ENCODE peak calls at places on chromosome 20, in four cellular contexts. One of them, this sample, is unnamed.

GRCh38 chr20:3686867-3687321 is 5.1 kb upstream of the ADAM33 start:
- DNase-seq in foreskin fibroblast: peak
- DNase-seq in MM.1S: no peak
- DNase-seq in GM23338: no peak
- DNase-seq in this sample: peak

GRCh38 chr20:44064501-44065400 is 122.2 kb downstream of the JPH2 start:
- DNase-seq in foreskin fibroblast: no peak
- DNase-seq in MM.1S: no peak
- DNase-seq in GM23338: no peak
- DNase-seq in this sample: no peak

GRCh38 chr20:62387993-62388635 is 1.2 kb downstream of the RPS21 start:
- DNase-seq in foreskin fibroblast: no peak
- DNase-seq in MM.1S: no peak
- DNase-seq in GM23338: no peak
- DNase-seq in this sample: no peak

GRCh38 chr20:18263723-18264122 is 24.6 kb upstream of the ZNF133 start:
- DNase-seq in foreskin fibroblast: no peak
- DNase-seq in MM.1S: no peak
- DNase-seq in GM23338: no peak
- DNase-seq in this sample: no peak

GRCh38 chr20:46051556-46052323 is 22.7 kb downstream of the SLC12A5 start:
- DNase-seq in foreskin fibroblast: no peak
- DNase-seq in MM.1S: no peak
- DNase-seq in GM23338: no peak
- DNase-seq in this sample: no peak

GRCh38 chr20:23267909-23268308 is 82.7 kb upstream of the NXT1 start:
- DNase-seq in foreskin fibroblast: no peak
- DNase-seq in MM.1S: no peak
- DNase-seq in GM23338: no peak
- DNase-seq in this sample: no peak

GRCh38 chr20:47427746-47428145 is 71.2 kb upstream of the ZMYND8 start:
- DNase-seq in foreskin fibroblast: no peak
- DNase-seq in MM.1S: no peak
- DNase-seq in GM23338: no peak
- DNase-seq in this sample: no peak

GRCh38 chr20:44592366-44592765 is 10.0 kb downstream of the PKIG start:
- DNase-seq in foreskin fibroblast: no peak
- DNase-seq in MM.1S: no peak
- DNase-seq in GM23338: no peak
- DNase-seq in this sample: no peak

GRCh38 chr20:46951405-46951804 is 56.8 kb downstream of the EYA2 start:
- DNase-seq in foreskin fibroblast: no peak
- DNase-seq in MM.1S: no peak
- DNase-seq in GM23338: no peak
- DNase-seq in this sample: peak

GRCh38 chr20:47198254-47198671 is 158.2 kb downstream of the ZMYND8 start:
- DNase-seq in foreskin fibroblast: no peak
- DNase-seq in MM.1S: peak
- DNase-seq in GM23338: no peak
- DNase-seq in this sample: no peak

GRCh38 chr20:8399963-8400362 is 267.9 kb downstream of the PLCB1 start:
- DNase-seq in foreskin fibroblast: no peak
- DNase-seq in MM.1S: peak
- DNase-seq in GM23338: no peak
- DNase-seq in this sample: no peak

GRCh38 chr20:50590348-50590664 is 80.1 kb downstream of the PTPN1 start:
- DNase-seq in foreskin fibroblast: no peak
- DNase-seq in MM.1S: no peak
- DNase-seq in GM23338: no peak
- DNase-seq in this sample: no peak

GRCh38 chr20:44083220-44083933 is 103.6 kb downstream of the JPH2 start:
- DNase-seq in foreskin fibroblast: peak
- DNase-seq in MM.1S: no peak
- DNase-seq in GM23338: no peak
- DNase-seq in this sample: peak

GRCh38 chr20:58688838-58689237 is 3.8 kb upstream of the NPEPL1 start:
- DNase-seq in foreskin fibroblast: no peak
- DNase-seq in MM.1S: no peak
- DNase-seq in GM23338: no peak
- DNase-seq in this sample: peak

GRCh38 chr20:44582321-44583025 is at the start of gene PKIG:
- DNase-seq in foreskin fibroblast: peak
- DNase-seq in MM.1S: no peak
- DNase-seq in GM23338: no peak
- DNase-seq in this sample: peak

GRCh38 chr20:48523191-48523757 is 304.5 kb downstream of the PREX1 start:
- DNase-seq in foreskin fibroblast: peak
- DNase-seq in MM.1S: peak
- DNase-seq in GM23338: peak
- DNase-seq in this sample: peak

DNA sequence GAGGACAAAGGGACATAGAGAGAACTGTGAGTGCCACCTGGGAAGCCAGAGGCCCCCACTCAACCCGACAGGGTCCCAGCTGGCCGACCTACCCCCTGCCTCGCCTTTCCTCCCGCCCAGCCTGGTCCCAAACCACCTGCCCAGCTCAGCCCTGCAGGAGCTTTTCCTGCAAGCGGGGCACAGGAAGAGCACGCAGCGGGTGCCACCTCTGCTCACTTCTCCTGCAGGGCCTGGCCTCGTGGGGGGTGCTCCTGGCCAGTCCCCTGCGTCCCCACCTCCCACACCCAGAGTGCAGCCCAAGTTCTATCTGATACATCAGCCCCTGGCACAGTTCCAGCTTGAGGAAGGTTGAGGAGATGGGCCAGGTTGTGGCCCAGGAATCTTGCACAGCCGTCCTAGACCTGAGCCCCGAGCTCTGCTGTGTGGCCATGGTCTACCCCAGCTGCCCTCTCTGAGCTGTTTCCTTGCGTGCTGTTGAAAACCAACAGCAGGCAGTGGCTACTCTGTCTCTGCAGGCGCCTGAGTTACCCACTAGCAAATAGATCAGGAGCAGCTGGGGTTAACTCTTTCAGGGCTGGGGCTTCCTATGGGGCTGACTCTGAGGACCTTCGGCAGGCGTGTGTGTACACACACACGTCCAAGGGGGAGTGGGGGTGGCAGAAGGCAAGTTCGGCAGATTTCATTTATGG is 1.7 kb downstream of the NECAB3 start:
- DNase-seq in foreskin fibroblast: no peak
- DNase-seq in MM.1S: peak
- DNase-seq in GM23338: no peak
- DNase-seq in this sample: no peak
- H3K4me3 ChIP-seq in foreskin fibroblast: peak
- H3K4me3 ChIP-seq in MM.1S: peak
- H3K4me3 ChIP-seq in GM23338: peak
- H3K4me3 ChIP-seq in this sample: peak

GRCh38 chr20:38175221-38176030 is 10.4 kb upstream of the TGM2 start:
- DNase-seq in foreskin fibroblast: no peak
- DNase-seq in MM.1S: no peak
- DNase-seq in GM23338: peak
- DNase-seq in this sample: no peak
- TF ChIP-seq CTCF in foreskin fibroblast: no peak
- TF ChIP-seq CTCF in MM.1S: no peak
- TF ChIP-seq CTCF in GM23338: no peak
- TF ChIP-seq CTCF in this sample: peak

GRCh38 chr20:63697868-63698545 is 1.6 kb downstream of the TNFRSF6B start:
- DNase-seq in foreskin fibroblast: no peak
- DNase-seq in MM.1S: no peak
- DNase-seq in GM23338: peak
- DNase-seq in this sample: no peak
- H3K4me3 ChIP-seq in foreskin fibroblast: no peak
- H3K4me3 ChIP-seq in MM.1S: no peak
- H3K4me3 ChIP-seq in GM23338: no peak
- H3K4me3 ChIP-seq in this sample: no peak

DNA sequence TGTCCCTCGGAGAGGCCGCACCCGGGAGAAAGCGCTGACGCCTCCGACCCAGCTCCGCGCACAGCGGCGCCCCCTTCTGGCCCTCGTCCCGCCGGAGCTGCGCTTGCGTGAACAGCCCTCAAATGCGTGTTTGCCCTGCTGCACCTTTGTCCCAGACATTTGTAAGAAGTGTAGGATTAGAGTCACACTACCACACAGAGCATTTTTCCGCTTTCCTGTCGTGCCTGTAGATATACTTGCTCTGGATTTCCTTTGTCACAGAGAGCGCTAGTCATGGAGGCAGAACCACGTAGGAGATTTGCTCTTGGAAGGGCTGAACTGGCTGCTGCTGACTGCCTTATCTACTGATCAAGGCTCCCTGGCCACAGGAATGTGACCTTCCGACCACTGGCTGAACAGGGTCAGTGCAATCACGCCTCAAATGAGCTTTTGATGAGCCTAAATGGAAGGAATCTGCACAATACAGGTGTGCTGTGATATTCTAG is 62.3 kb downstream of the PAX1 start:
- DNase-seq in foreskin fibroblast: no peak
- DNase-seq in MM.1S: peak
- DNase-seq in GM23338: peak
- DNase-seq in this sample: no peak
- TF ChIP-seq CTCF in foreskin fibroblast: no peak
- TF ChIP-seq CTCF in MM.1S: peak
- TF ChIP-seq CTCF in GM23338: peak
- TF ChIP-seq CTCF in this sample: no peak

GRCh38 chr20:35492352-35492751 is 37.0 kb downstream of the CEP250 start:
- DNase-seq in foreskin fibroblast: no peak
- DNase-seq in MM.1S: no peak
- DNase-seq in GM23338: no peak
- DNase-seq in this sample: no peak

GRCh38 chr20:35491823-35492222 is 36.4 kb downstream of the CEP250 start:
- DNase-seq in foreskin fibroblast: no peak
- DNase-seq in MM.1S: no peak
- DNase-seq in GM23338: no peak
- DNase-seq in this sample: no peak

GRCh38 chr20:35489717-35490116 is 34.3 kb downstream of the CEP250 start:
- DNase-seq in foreskin fibroblast: no peak
- DNase-seq in MM.1S: no peak
- DNase-seq in GM23338: no peak
- DNase-seq in this sample: no peak

GRCh38 chr20:35487479-35487878 is 32.1 kb downstream of the CEP250 start:
- DNase-seq in foreskin fibroblast: no peak
- DNase-seq in MM.1S: no peak
- DNase-seq in GM23338: no peak
- DNase-seq in this sample: no peak

GRCh38 chr20:35490736-35491181 is 35.4 kb downstream of the CEP250 start:
- DNase-seq in foreskin fibroblast: no peak
- DNase-seq in MM.1S: peak
- DNase-seq in GM23338: no peak
- DNase-seq in this sample: no peak
- H3K4me3 ChIP-seq in foreskin fibroblast: no peak
- H3K4me3 ChIP-seq in MM.1S: peak
- H3K4me3 ChIP-seq in GM23338: no peak
- H3K4me3 ChIP-seq in this sample: no peak